ENCODE peak calls at places on chromosomes 1 and 21, in four cellular contexts. F is HS-5; T is SJSA1; W is activated naive CD4-positive, alpha-beta T cell treated with anti-CD3 and anti-CD28 coated beads, Interleukin-2, amount 50 U/mL, for 72 hours. E is an unnamed sample.

GRCh38 chr1:26780344-26780957 is 7.3 kb upstream of the PIGV start:
- DNase-seq in T (no peak), W (no peak), F (no peak), E (no peak)

GRCh38 chr1:208137144-208137682 is 107.0 kb downstream of the PLXNA2 start:
- DNase-seq in T (peak), F (no peak), W (no peak), E (peak)

GRCh38 chr1:41678141-41678878 is 193.8 kb upstream of the EDN2 start:
- DNase-seq in F (no peak), W (no peak), T (peak), E (no peak)

GRCh38 chr1:159429074-159429861 is 2.7 kb upstream of the OR10J4 start:
- DNase-seq in T (peak), F (peak), W (no peak), E (peak)

GRCh38 chr1:212792396-212792908 is 758 bp downstream of the TATDN3 start:
- DNase-seq in T (no peak), W (no peak), F (no peak), E (peak)

GRCh38 chr1:23593556-23594148 is 34.4 kb upstream of the ID3 start:
- DNase-seq in W (no peak), F (no peak), T (no peak), E (peak)

GRCh38 chr1:162187676-162188075 is 118.2 kb downstream of the NOS1AP start:
- DNase-seq in T (no peak), W (no peak), F (no peak), E (no peak)

GRCh38 chr1:16905112-16905855 is 9.5 kb downstream of the RNU1-2 start:
- DNase-seq in T (peak), F (peak), W (peak), E (peak)

GRCh38 chr1:33460947-33461629 is 11.4 kb upstream of the ZSCAN20 start:
- DNase-seq in F (no peak), T (no peak), W (no peak), E (no peak)

GRCh38 chr1:24413350-24414163 is at the start of gene STPG1:
- DNase-seq in W (peak), T (peak), F (peak), E (peak)

GRCh38 chr21:45578811-45579381 is 36.7 kb upstream of the SLC19A1 start:
- DNase-seq in W (no peak), T (no peak), F (no peak), E (no peak)

E was measured in DMS53.